ENCODE peak calls at places on chromosomes 5 and 9, in eight cellular contexts. C, R, S, W, E, M, H and T are unnamed samples. For H3K36me3 and H3K27me3, the result is how much of the 10 kb centered on the place peaks cover.

GRCh38 chr5:179255527-179256228 is 89.6 kb downstream of the ADAMTS2 start:
- DNase-seq in M (no peak), S (no peak), C (no peak), H (no peak), W (no peak), R (no peak), E (no peak), T (no peak)

GRCh38 chr9:108181444-108181843 is 674.3 kb downstream of the ACTL7B start:
- DNase-seq in R (no peak), E (no peak), M (no peak), W (no peak), H (no peak), S (no peak), C (no peak), T (no peak)

GRCh38 chr9:38392235-38393127 is at the start of gene ALDH1B1:
- DNase-seq in H (peak), M (peak), C (peak), R (peak), E (peak), S (peak), W (peak), T (peak)

GRCh38 chr9:38622083-38622674 is 1.8 kb upstream of the ANKRD18A start:
- DNase-seq in S (peak), R (no peak), H (no peak), W (no peak), C (no peak), E (no peak), M (no peak), T (peak)

GRCh38 chr5:963673-964531 is 44.7 kb upstream of the NKD2 start:
- DNase-seq in M (no peak), H (no peak), W (peak), R (no peak), C (peak), E (peak), S (no peak), T (peak)

GRCh38 chr9:129773262-129774048 is 20.6 kb upstream of the PTGES start:
- DNase-seq in E (peak), C (no peak), R (peak), M (peak), W (no peak), S (no peak), H (no peak), T (no peak)

GRCh38 chr5:103487253-103487652 is 75.3 kb downstream of the NUDT12 start:
- DNase-seq in W (no peak), R (no peak), E (peak), H (no peak), C (no peak), S (no peak), M (no peak), T (no peak)

GRCh38 chr9:91042541-91042940 is 240.9 kb downstream of the SYK start:
- DNase-seq in C (no peak), M (no peak), H (no peak), W (no peak), R (no peak), E (no peak), S (no peak), T (no peak)

GRCh38 chr9:112097712-112098688 is 77.1 kb downstream of the SUSD1 start:
- DNase-seq in M (peak), R (no peak), C (peak), E (peak), W (peak), S (peak), H (peak), T (peak)

GRCh38 chr9:98117984-98118639 is 910 bp downstream of the TRIM14 start:
- DNase-seq in C (no peak), R (no peak), E (no peak), H (peak), W (peak), S (peak), M (no peak), T (peak)

GRCh38 chr5:173753307-173754168 is 134.6 kb upstream of the CPEB4 start:
- DNase-seq in S (peak), H (no peak), C (peak), M (peak), E (no peak), W (peak), R (no peak), T (peak)

GRCh38 chr5:141811287-141812155 is 66.7 kb downstream of the PCDH1 start:
- DNase-seq in H (peak), R (no peak), E (no peak), S (peak), M (no peak), C (no peak), W (peak), T (peak)

GRCh38 chr9:22975921-22976320 is 529.3 kb downstream of the DMRTA1 start:
- DNase-seq in E (peak), H (no peak), C (no peak), W (no peak), M (no peak), R (no peak), S (no peak), T (no peak)

GRCh38 chr9:112743216-112743835 is 7.2 kb upstream of the SNX30 start:
- DNase-seq in W (no peak), C (no peak), E (peak), H (no peak), M (no peak), R (no peak), S (peak), T (no peak)

GRCh38 chr5:118946138-118946537 is 42.2 kb downstream of the DTWD2 start:
- DNase-seq in E (no peak), S (peak), H (no peak), M (no peak), W (no peak), C (no peak), R (no peak), T (no peak)

GRCh38 chr5:142915840-142916424 is 145.8 kb downstream of the ARHGAP26 start:
- DNase-seq in R (no peak), M (no peak), W (peak), S (peak), H (no peak), E (no peak), C (no peak), T (peak)

GRCh38 chr5:98570661-98571181 is 202.7 kb upstream of the RGMB start:
- DNase-seq in S (no peak), H (no peak), M (no peak), W (no peak), E (peak), C (no peak), R (no peak), T (no peak)

GRCh38 chr9:132295181-132295580 is 59.6 kb downstream of the SETX start:
- DNase-seq in C (no peak), R (no peak), S (no peak), M (no peak), W (no peak), H (no peak), E (no peak), T (no peak)

GRCh38 chr9:33416996-33417395 is 14.6 kb upstream of the AQP7 start:
- DNase-seq in E (no peak), M (no peak), R (no peak), W (no peak), S (no peak), C (no peak), H (peak), T (no peak)

GRCh38 chr5:131641494-131641893 is 6.5 kb upstream of the RAPGEF6 start:
- DNase-seq in C (no peak), E (no peak), R (no peak), M (no peak), S (no peak), W (no peak), H (no peak), T (no peak)

GRCh38 chr5:129971684-129972083 is 67.4 kb downstream of the CHSY3 start:
- DNase-seq in H (no peak), R (no peak), W (no peak), M (no peak), C (no peak), S (no peak), E (no peak), T (no peak)

GRCh38 chr5:32710859-32711692 is at the start of gene NPR3:
- DNase-seq in C (peak), H (no peak), S (no peak), R (no peak), M (no peak), E (no peak), W (no peak), T (peak)
- H3K4me3 ChIP-seq in C (peak), H (peak), S (peak), R (peak), M (peak), E (peak), W (peak), T (peak)

DNA sequence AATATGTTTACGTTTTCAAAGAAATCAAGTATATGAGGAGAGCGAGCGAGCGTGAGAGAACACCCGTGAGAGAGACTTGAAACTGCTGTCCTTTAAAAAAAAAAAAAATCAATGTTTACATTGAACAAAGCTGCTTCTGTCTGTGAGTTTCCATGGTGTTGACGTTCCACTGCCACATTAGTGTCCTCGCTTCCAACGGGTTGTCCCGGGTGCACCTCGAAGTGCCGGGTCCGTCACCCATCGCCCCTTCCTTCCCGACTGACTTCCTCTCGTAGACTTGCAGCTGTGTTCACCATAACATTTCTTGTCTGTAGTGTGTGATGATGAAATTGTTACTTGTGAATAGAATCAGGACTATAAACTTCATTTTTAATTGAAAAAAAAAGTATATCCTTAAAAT is 97.0 kb downstream of the PDE6A start:
- DNase-seq in C (no peak), W (no peak), E (no peak), S (no peak), R (no peak), H (no peak), M (no peak), T (no peak)
- H3K36me3 ChIP-seq in C (half or more), W (half or more), E (under half), S (under half), R (under half), H (under half), M (under half), T (under half)

DNA sequence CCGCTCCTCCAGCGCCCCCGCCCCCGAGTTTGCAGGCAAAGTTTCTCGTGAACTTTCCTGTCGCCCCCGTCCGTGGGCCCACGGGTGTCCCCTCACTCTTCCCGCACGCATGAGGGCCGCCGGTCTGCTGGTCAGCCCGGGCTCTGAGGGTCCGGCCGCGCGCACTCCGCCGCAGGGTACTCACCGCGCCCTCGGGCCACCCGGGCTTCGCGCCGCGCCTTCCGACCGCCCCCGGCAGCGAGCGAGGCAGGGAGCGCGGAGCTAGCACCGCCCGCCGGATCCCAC is 211 bp downstream of the CNTFR start:
- DNase-seq in M (peak), R (no peak), S (no peak), E (no peak), C (no peak), H (no peak), W (no peak), T (no peak)
- H3K27me3 ChIP-seq in M (half or more), R (under half), S (under half), E (half or more), C (half or more), H (half or more), W (half or more), T (half or more)

GRCh38 chr5:39369123-39369815 is 5.0 kb upstream of the C9 start:
- DNase-seq in R (no peak), C (no peak), S (no peak), H (no peak), E (no peak), M (no peak), W (no peak), T (no peak)
- H3K4me3 ChIP-seq in R (no peak), C (no peak), S (no peak), H (no peak), E (no peak), M (no peak), W (no peak), T (no peak)

GRCh38 chr9:133360400-133361393 is 4.3 kb downstream of the SURF2 start:
- DNase-seq in H (no peak), W (no peak), S (no peak), R (no peak), E (no peak), C (no peak), M (peak), T (no peak)

GRCh38 chr9:133362359-133363044 is 6.2 kb downstream of the SURF2 start:
- DNase-seq in H (no peak), C (no peak), W (no peak), M (peak), S (no peak), R (no peak), E (no peak), T (no peak)

GRCh38 chr9:133357656-133358055 is 1.3 kb downstream of the SURF2 start:
- DNase-seq in M (no peak), E (no peak), H (no peak), R (no peak), S (no peak), W (no peak), C (no peak), T (no peak)

GRCh38 chr9:133361507-133362092 is 5.2 kb downstream of the SURF2 start:
- DNase-seq in C (no peak), W (no peak), R (no peak), E (no peak), M (peak), H (no peak), S (no peak), T (no peak)

GRCh38 chr9:133359420-133360175 is 3.2 kb downstream of the SURF2 start:
- DNase-seq in W (no peak), E (no peak), R (no peak), S (peak), H (no peak), M (peak), C (no peak), T (peak)
- H3K36me3 ChIP-seq in W (half or more), E (under half), R (under half), S (under half), H (half or more), M (half or more), C (under half), T (under half)

GRCh38 chr9:124452326-124452725 is 2.1 kb downstream of the ADGRD2 start:
- DNase-seq in W (peak), R (no peak), H (no peak), E (no peak), M (no peak), S (no peak), C (no peak), T (peak)
- H3K27me3 ChIP-seq in W (under half), R (half or more), H (under half), E (under half), M (half or more), S (under half), C (half or more), T (under half)

GRCh38 chr5:10600629-10601245 is 36.9 kb downstream of the ANKRD33B start:
- DNase-seq in C (no peak), H (no peak), M (no peak), R (no peak), S (no peak), E (peak), W (no peak), T (no peak)
- H3K4me3 ChIP-seq in C (peak), H (no peak), M (no peak), R (no peak), S (no peak), E (no peak), W (no peak), T (no peak)